ENCODE peak calls at places on chromosomes 5 and 9, in four cellular contexts. N is activated naive CD4-positive, alpha-beta T cell treated with Interleukin-2 at 50 U/mL for 16 hours; M is stomach; X is spleen. D is an unnamed sample.

GRCh38 chr5:34735436-34736426 is 79.6 kb downstream of the RAI14 start:
- DNase-seq in M (no peak), X (no peak), N (no peak), D (no peak)

GRCh38 chr5:34598177-34598794 is 57.8 kb upstream of the RAI14 start:
- DNase-seq in N (no peak), M (no peak), X (no peak), D (peak)

GRCh38 chr9:130159814-130160670 is 12.2 kb upstream of the NCS1 start:
- DNase-seq in X (no peak), M (no peak), N (no peak), D (no peak)

GRCh38 chr5:172841-173251 is 18.4 kb upstream of the LRRC14B start:
- DNase-seq in N (no peak), M (no peak), X (peak), D (no peak)

GRCh38 chr5:152274206-152274605 is 130.9 kb downstream of the NMUR2 start:
- DNase-seq in M (no peak), X (no peak), N (no peak), D (no peak)

GRCh38 chr9:97502222-97502983 is 937 bp downstream of the TMOD1 start:
- DNase-seq in X (no peak), M (no peak), N (no peak), D (no peak)

GRCh38 chr5:1008451-1009358 is at the start of gene NKD2:
- DNase-seq in X (peak), N (peak), M (peak), D (no peak)

GRCh38 chr5:142357469-142358090 is 32.8 kb upstream of the SPRY4 start:
- DNase-seq in X (no peak), N (no peak), M (no peak), D (no peak)

GRCh38 chr5:149215478-149216042 is 56.1 kb upstream of the AFAP1L1 start:
- DNase-seq in M (no peak), N (no peak), X (no peak), D (peak)

D was measured in ELR.